ENCODE peak calls at places on chromosomes 6 and 20, in four cellular contexts. I is astrocyte of the cerebellum; P is NB4; Y is naive thymus-derived CD4-positive, alpha-beta T cell. O is an unnamed sample.

GRCh38 chr20:4875578-4876067 is 125.7 kb downstream of the SLC23A2 start:
- DNase-seq in P (no peak), I (no peak), Y (no peak), O (peak)

GRCh38 chr20:34037121-34037520 is 43.4 kb downstream of the RALY start:
- DNase-seq in I (no peak), Y (no peak), P (peak), O (no peak)

GRCh38 chr20:15814903-15815302 is 758.3 kb downstream of the KIF16B start:
- DNase-seq in Y (no peak), P (no peak), I (no peak), O (no peak)

GRCh38 chr6:100664274-100665040 is 199.7 kb upstream of the SIM1 start:
- DNase-seq in Y (no peak), P (peak), I (peak), O (peak)

GRCh38 chr6:37433657-37434271 is 743 bp downstream of the CMTR1 start:
- DNase-seq in P (no peak), Y (peak), I (no peak), O (peak)

GRCh38 chr6:136772685-136773472 is 19.4 kb downstream of the MAP3K5 start:
- DNase-seq in Y (no peak), I (no peak), P (peak), O (peak)

GRCh38 chr6:40721252-40721936 is 134.2 kb upstream of the LRFN2 start:
- DNase-seq in P (no peak), Y (no peak), I (no peak), O (no peak)

GRCh38 chr20:61520761-61521460 is 268.9 kb downstream of the CDH4 start:
- DNase-seq in I (peak), P (peak), Y (no peak), O (no peak)

GRCh38 chr6:113610377-113610988 is 246.7 kb upstream of the MARCKS start:
- DNase-seq in P (no peak), Y (no peak), I (no peak), O (no peak)

GRCh38 chr6:93972791-93973190 is 553.4 kb upstream of the EPHA7 start:
- DNase-seq in I (no peak), P (no peak), Y (no peak), O (no peak)

GRCh38 chr6:1200706-1201105 is 111.2 kb upstream of the FOXQ1 start:
- DNase-seq in I (no peak), Y (no peak), P (no peak), O (no peak)

GRCh38 chr6:134145786-134146185 is 93.4 kb upstream of the SLC2A12 start:
- DNase-seq in P (peak), I (no peak), Y (no peak), O (peak)

GRCh38 chr6:134774244-134774643 is 175.7 kb downstream of the ALDH8A1 start:
- DNase-seq in I (peak), Y (no peak), P (no peak), O (no peak)

GRCh38 chr6:72048080-72048479 is 161.7 kb downstream of the RIMS1 start:
- DNase-seq in P (no peak), I (peak), Y (no peak), O (no peak)

GRCh38 chr6:167091149-167092107 is 31.5 kb upstream of the CCR6 start:
- DNase-seq in P (peak), I (no peak), Y (no peak), O (peak)

GRCh38 chr6:36516559-36516958 is 30.7 kb downstream of the STK38 start:
- DNase-seq in I (no peak), P (no peak), Y (no peak), O (no peak)

GRCh38 chr6:26328265-26328844 is 36.6 kb upstream of the BTN3A2 start:
- DNase-seq in I (no peak), P (peak), Y (no peak), O (peak)

GRCh38 chr6:26330835-26331808 is 33.9 kb upstream of the BTN3A2 start:
- DNase-seq in Y (no peak), I (no peak), P (peak), O (peak)

GRCh38 chr6:26324295-26324727 is 40.7 kb upstream of the BTN3A2 start:
- DNase-seq in I (no peak), P (no peak), Y (no peak), O (no peak)

GRCh38 chr6:26329763-26330511 is 35.1 kb upstream of the BTN3A2 start:
- DNase-seq in I (no peak), Y (peak), P (peak), O (peak)

GRCh38 chr6:26327450-26328264 is 37.3 kb upstream of the BTN3A2 start:
- DNase-seq in Y (no peak), P (peak), I (no peak), O (peak)
- H3K4me3 ChIP-seq in Y (no peak), P (peak), I (peak), O (peak)

GRCh38 chr6:149458196-149458595 is 26.6 kb downstream of the ZC3H12D start:
- DNase-seq in Y (no peak), I (no peak), P (no peak), O (no peak)

GRCh38 chr6:149455028-149455732 is 29.6 kb downstream of the ZC3H12D start:
- DNase-seq in Y (no peak), P (no peak), I (no peak), O (no peak)

GRCh38 chr6:149457316-149457884 is 27.4 kb downstream of the ZC3H12D start:
- DNase-seq in P (no peak), I (no peak), Y (no peak), O (no peak)

GRCh38 chr6:149454405-149454848 is 30.4 kb downstream of the ZC3H12D start:
- DNase-seq in I (peak), Y (no peak), P (no peak), O (no peak)

DNA sequence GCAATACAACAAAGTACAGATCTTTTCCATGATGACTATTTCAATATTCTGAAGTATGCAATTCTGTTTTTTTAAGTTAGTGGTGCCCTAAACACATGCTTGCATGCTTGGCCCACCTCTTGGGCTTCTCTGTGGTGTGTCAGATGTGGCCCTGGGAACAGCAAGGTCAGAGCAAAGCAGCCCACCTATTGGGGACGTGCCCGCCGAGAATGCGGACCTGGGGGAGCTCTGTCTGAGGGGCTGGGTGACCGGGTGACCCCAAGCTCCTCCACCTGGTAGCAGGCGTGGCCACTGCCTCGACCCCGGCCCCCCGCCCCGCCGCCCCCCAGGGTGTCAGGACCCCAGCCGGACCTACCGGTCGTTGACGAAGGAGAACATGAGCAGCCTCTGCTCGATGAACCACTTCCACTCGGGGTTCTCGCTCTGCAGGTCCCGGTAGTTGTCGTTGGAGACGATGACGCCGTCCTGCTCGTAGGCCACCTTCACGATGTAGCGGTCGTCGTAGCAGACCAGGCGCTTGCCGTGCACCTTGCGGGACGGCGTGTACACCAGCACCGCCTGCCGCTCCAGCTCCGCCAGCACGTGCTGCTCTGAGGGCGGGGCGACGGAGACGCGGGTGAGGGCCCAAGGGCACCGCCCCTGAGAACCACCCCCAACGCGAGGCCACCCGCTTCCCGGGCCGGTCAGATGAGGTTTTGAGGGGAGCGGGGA is 28.3 kb downstream of the ZC3H12D start:
- DNase-seq in I (no peak), Y (no peak), P (no peak), O (no peak)
- H3K4me3 ChIP-seq in I (no peak), Y (no peak), P (no peak), O (no peak)

GRCh38 chr6:78594667-78595051 is 272.7 kb upstream of the IRAK1BP1 start:
- DNase-seq in I (no peak), Y (no peak), P (no peak), O (no peak)
- H3K4me3 ChIP-seq in I (no peak), Y (no peak), P (no peak), O (no peak)

DNA sequence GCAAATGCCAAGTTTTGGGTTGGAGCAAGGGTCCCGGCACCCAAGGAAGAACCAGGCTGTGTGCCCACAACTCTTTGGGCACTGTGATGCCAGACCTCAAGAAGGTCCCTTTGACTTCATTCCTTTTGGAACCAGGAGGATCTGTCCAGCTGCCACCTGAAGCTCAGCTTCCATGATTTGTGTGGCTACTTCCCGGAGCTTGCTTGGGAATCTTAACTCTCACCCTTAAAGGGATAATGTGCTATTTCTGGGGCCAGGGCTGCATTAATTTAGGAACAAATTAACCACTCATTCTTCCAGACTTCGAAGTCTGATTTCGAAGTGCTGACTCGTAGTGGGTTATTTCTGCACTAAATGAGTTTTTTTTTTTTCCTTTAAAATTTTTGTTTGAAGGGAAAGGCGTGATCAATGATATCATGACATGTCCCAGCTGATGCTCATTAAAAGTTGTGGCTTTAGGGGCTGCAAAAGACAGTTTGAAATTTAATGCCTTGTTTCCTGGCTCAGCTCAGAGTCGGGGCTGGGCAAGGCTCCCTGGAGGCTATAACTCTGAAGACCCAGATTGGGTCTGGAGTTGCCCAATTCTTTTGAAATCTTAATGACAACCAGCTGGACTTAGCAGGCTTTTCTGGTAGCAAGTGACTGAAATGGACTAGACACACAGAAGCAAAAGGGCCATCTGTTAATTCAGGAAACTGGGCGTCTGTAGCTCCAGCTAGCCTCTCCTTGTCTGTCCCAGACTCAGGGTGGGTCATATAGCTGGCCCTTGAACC is 23.9 kb upstream of the PHACTR3 start:
- DNase-seq in I (no peak), P (peak), Y (no peak), O (no peak)
- H3K4me3 ChIP-seq in I (no peak), P (no peak), Y (no peak), O (no peak)

GRCh38 chr6:57313009-57313408 is 4.4 kb upstream of the PRIM2 start:
- DNase-seq in P (no peak), Y (no peak), I (no peak), O (no peak)
- H3K4me3 ChIP-seq in P (no peak), Y (no peak), I (no peak), O (no peak)

GRCh38 chr20:32208499-32209154 is 947 bp downstream of the POFUT1 start:
- DNase-seq in I (no peak), P (peak), Y (no peak), O (no peak)
- H3K4me3 ChIP-seq in I (peak), P (peak), Y (peak), O (peak)

O was measured in GM12865.